ENCODE peak calls at places on chromosomes 13 and 19, in six cellular contexts. One of them, this sample, is unnamed.

GRCh38 chr19:31154021-31154420 is 195.2 kb downstream of the TSHZ3 start:
- DNase-seq in choroid plexus epithelial cell: peak; percentile 47
- DNase-seq in lower leg skin: no peak
- DNase-seq in IMR-90: peak; percentile 4
- DNase-seq in astrocyte: peak; percentile 65
- DNase-seq in AG04450: no peak
- DNase-seq in this sample: no peak

GRCh38 chr19:5090780-5091575 is 122.1 kb downstream of the KDM4B start:
- DNase-seq in choroid plexus epithelial cell: peak; percentile 44
- DNase-seq in lower leg skin: peak; percentile 37
- DNase-seq in IMR-90: peak; percentile 15
- DNase-seq in astrocyte: peak; percentile 12
- DNase-seq in AG04450: no peak
- DNase-seq in this sample: no peak

GRCh38 chr19:8552810-8553209 is 24.4 kb downstream of the MYO1F start:
- DNase-seq in choroid plexus epithelial cell: peak; percentile 54
- DNase-seq in lower leg skin: no peak
- DNase-seq in IMR-90: peak; percentile 62
- DNase-seq in astrocyte: peak; percentile 18
- DNase-seq in AG04450: no peak
- DNase-seq in this sample: no peak

GRCh38 chr13:44746690-44747089 is 170.6 kb upstream of the TSC22D1 start:
- DNase-seq in choroid plexus epithelial cell: no peak
- DNase-seq in lower leg skin: no peak
- DNase-seq in IMR-90: peak; percentile 41
- DNase-seq in astrocyte: peak; percentile 27
- DNase-seq in AG04450: no peak
- DNase-seq in this sample: no peak

GRCh38 chr13:27659466-27659865 is 37.8 kb downstream of the POLR1D start:
- DNase-seq in choroid plexus epithelial cell: peak; percentile 45
- DNase-seq in lower leg skin: no peak
- DNase-seq in IMR-90: no peak
- DNase-seq in astrocyte: no peak
- DNase-seq in AG04450: no peak
- DNase-seq in this sample: no peak

GRCh38 chr19:6516018-6516658 is 14.0 kb upstream of the TUBB4A start:
- DNase-seq in choroid plexus epithelial cell: peak; percentile 96
- DNase-seq in lower leg skin: peak; percentile 95
- DNase-seq in IMR-90: peak; percentile 72
- DNase-seq in astrocyte: peak; percentile 88
- DNase-seq in AG04450: peak; percentile 41
- DNase-seq in this sample: peak; percentile 40

GRCh38 chr19:3528539-3529211 is 10.3 kb upstream of the TEKTIP1 start:
- DNase-seq in choroid plexus epithelial cell: no peak
- DNase-seq in lower leg skin: no peak
- DNase-seq in IMR-90: no peak
- DNase-seq in astrocyte: no peak
- DNase-seq in AG04450: no peak
- DNase-seq in this sample: no peak

GRCh38 chr19:52664461-52664860 is 26.3 kb upstream of the ZNF83 start:
- DNase-seq in choroid plexus epithelial cell: no peak
- DNase-seq in lower leg skin: no peak
- DNase-seq in IMR-90: no peak
- DNase-seq in astrocyte: no peak
- DNase-seq in AG04450: no peak
- DNase-seq in this sample: no peak

GRCh38 chr13:77660841-77661250 is 36.6 kb upstream of the SLAIN1 start:
- DNase-seq in choroid plexus epithelial cell: no peak
- DNase-seq in lower leg skin: no peak
- DNase-seq in IMR-90: no peak
- DNase-seq in astrocyte: no peak
- DNase-seq in AG04450: no peak
- DNase-seq in this sample: no peak

GRCh38 chr13:113935081-113935511 is 38.8 kb downstream of the C13orf46 start:
- DNase-seq in choroid plexus epithelial cell: no peak
- DNase-seq in lower leg skin: no peak
- DNase-seq in IMR-90: no peak
- DNase-seq in astrocyte: no peak
- DNase-seq in AG04450: no peak
- DNase-seq in this sample: no peak

GRCh38 chr13:109345433-109345941 is 440.9 kb downstream of the IRS2 start:
- DNase-seq in choroid plexus epithelial cell: peak; percentile 68
- DNase-seq in lower leg skin: no peak
- DNase-seq in IMR-90: peak; percentile 77
- DNase-seq in astrocyte: peak; percentile 86
- DNase-seq in AG04450: no peak
- DNase-seq in this sample: no peak

GRCh38 chr13:80338781-80339577 is 1.9 kb downstream of the SPRY2 start:
- DNase-seq in choroid plexus epithelial cell: peak; percentile 87
- DNase-seq in lower leg skin: peak; percentile 66
- DNase-seq in IMR-90: peak; percentile 88
- DNase-seq in astrocyte: peak; percentile 88
- DNase-seq in AG04450: peak; percentile 56
- DNase-seq in this sample: peak; percentile 47

GRCh38 chr19:40799558-40800338 is 757 bp downstream of the EGLN2 start:
- DNase-seq in choroid plexus epithelial cell: peak; percentile 42
- DNase-seq in lower leg skin: no peak
- DNase-seq in IMR-90: no peak
- DNase-seq in astrocyte: no peak
- DNase-seq in AG04450: no peak
- DNase-seq in this sample: no peak

GRCh38 chr19:29497686-29498436 is 27.9 kb upstream of the VSTM2B start:
- DNase-seq in choroid plexus epithelial cell: no peak
- DNase-seq in lower leg skin: no peak
- DNase-seq in IMR-90: no peak
- DNase-seq in astrocyte: no peak
- DNase-seq in AG04450: no peak
- DNase-seq in this sample: no peak

GRCh38 chr19:38634757-38635482 is 12.5 kb upstream of the ACTN4 start:
- DNase-seq in choroid plexus epithelial cell: peak; percentile 69
- DNase-seq in lower leg skin: peak; percentile 63
- DNase-seq in IMR-90: peak; percentile 54
- DNase-seq in astrocyte: no peak
- DNase-seq in AG04450: peak; percentile 38
- DNase-seq in this sample: no peak

GRCh38 chr13:28257305-28257704 is 119.0 kb downstream of the PAN3 start:
- DNase-seq in choroid plexus epithelial cell: no peak
- DNase-seq in lower leg skin: no peak
- DNase-seq in IMR-90: no peak
- DNase-seq in astrocyte: no peak
- DNase-seq in AG04450: no peak
- DNase-seq in this sample: no peak

GRCh38 chr19:32223106-32223505 is 122.3 kb upstream of the ZNF507 start:
- DNase-seq in choroid plexus epithelial cell: no peak
- DNase-seq in lower leg skin: no peak
- DNase-seq in IMR-90: no peak
- DNase-seq in astrocyte: no peak
- DNase-seq in AG04450: no peak
- DNase-seq in this sample: no peak

GRCh38 chr19:32227561-32228165 is 117.7 kb upstream of the ZNF507 start:
- DNase-seq in choroid plexus epithelial cell: no peak
- DNase-seq in lower leg skin: no peak
- DNase-seq in IMR-90: no peak
- DNase-seq in astrocyte: no peak
- DNase-seq in AG04450: no peak
- DNase-seq in this sample: no peak

GRCh38 chr19:32223595-32224370 is 121.6 kb upstream of the ZNF507 start:
- DNase-seq in choroid plexus epithelial cell: no peak
- DNase-seq in lower leg skin: no peak
- DNase-seq in IMR-90: no peak
- DNase-seq in astrocyte: no peak
- DNase-seq in AG04450: no peak
- DNase-seq in this sample: no peak

GRCh38 chr19:32222594-32222993 is 122.8 kb upstream of the ZNF507 start:
- DNase-seq in choroid plexus epithelial cell: no peak
- DNase-seq in lower leg skin: no peak
- DNase-seq in IMR-90: no peak
- DNase-seq in astrocyte: no peak
- DNase-seq in AG04450: no peak
- DNase-seq in this sample: no peak

DNA sequence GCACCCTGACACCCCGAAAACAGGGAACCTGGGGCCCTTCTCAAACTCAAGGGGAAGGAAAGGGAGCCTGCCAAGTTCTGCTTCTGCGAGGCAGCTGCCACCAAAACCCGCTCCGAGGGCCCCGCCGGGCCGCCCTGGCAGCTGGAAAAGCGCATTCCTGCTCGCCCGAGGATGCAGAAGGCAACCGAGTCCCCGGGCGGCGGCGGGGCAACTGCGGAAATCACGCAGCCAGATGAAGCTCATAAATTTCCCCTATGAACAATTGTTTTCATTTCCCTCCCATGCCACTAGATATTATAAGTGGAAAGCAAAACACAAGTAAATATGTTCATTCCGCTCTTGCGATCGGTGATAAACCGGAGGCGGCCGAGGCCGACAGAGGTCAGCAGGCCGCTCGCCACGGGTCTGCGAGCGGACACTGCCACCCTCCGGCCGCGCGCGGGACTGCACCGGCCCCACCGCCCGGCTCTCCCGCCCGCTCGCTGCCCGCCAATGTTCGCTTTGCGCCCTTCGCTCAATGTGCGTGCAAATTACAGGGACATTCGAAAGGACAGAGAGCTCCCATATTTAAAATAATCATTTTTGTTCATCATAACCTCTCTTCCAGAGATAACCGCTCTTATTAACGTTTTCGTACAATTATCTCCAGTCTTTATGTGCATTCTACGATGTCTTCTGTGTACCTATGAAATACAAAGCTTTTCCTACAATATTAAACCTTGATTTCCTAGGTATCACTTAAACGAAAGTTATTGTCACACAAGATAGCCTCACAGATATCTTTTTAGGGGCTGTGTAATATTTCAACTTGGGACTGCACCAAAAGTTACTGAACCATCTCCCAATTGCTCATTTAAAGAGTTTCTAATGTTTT is 120.8 kb upstream of the ZNF507 start:
- DNase-seq in choroid plexus epithelial cell: peak; percentile 42
- DNase-seq in lower leg skin: no peak
- DNase-seq in IMR-90: peak; percentile 15
- DNase-seq in astrocyte: peak; percentile 1
- DNase-seq in AG04450: no peak
- DNase-seq in this sample: no peak
- H3K4me3 ChIP-seq in choroid plexus epithelial cell: peak overlapping the region; percentile 39
- H3K4me3 ChIP-seq in lower leg skin: no peak overlapping the region
- H3K4me3 ChIP-seq in IMR-90: no peak overlapping the region
- H3K4me3 ChIP-seq in astrocyte: no peak overlapping the region
- H3K4me3 ChIP-seq in AG04450: no peak overlapping the region
- H3K4me3 ChIP-seq in this sample: peak overlapping the region; percentile 32

DNA sequence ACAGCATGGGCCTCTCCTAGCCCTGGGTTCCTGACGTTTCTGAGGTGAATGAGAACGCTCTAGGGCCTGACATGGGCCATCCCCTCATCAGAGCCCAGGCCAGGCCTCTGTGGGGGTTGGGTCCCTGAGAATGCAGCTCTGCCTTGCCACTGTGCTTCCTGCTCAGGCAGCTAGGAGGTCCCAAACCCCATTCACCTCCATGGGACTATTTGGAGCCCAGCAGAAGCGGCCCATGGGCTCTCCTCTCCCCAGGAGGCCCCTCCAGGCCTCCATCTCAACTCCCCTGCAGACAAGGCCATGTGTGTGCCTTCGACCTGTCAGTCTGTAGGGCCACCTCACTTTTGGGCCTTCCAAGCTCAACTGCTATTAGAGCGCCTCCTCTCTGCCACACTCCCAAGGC is 36.9 kb downstream of the ELL start:
- DNase-seq in choroid plexus epithelial cell: no peak
- DNase-seq in lower leg skin: no peak
- DNase-seq in IMR-90: no peak
- DNase-seq in astrocyte: no peak
- DNase-seq in AG04450: no peak
- DNase-seq in this sample: no peak
- TF ChIP-seq CTCF in choroid plexus epithelial cell: peak; percentile 28
- TF ChIP-seq CTCF in lower leg skin: no peak
- TF ChIP-seq CTCF in IMR-90: no peak
- TF ChIP-seq CTCF in astrocyte: no peak
- TF ChIP-seq CTCF in AG04450: no peak
- TF ChIP-seq CTCF in this sample: no peak

DNA sequence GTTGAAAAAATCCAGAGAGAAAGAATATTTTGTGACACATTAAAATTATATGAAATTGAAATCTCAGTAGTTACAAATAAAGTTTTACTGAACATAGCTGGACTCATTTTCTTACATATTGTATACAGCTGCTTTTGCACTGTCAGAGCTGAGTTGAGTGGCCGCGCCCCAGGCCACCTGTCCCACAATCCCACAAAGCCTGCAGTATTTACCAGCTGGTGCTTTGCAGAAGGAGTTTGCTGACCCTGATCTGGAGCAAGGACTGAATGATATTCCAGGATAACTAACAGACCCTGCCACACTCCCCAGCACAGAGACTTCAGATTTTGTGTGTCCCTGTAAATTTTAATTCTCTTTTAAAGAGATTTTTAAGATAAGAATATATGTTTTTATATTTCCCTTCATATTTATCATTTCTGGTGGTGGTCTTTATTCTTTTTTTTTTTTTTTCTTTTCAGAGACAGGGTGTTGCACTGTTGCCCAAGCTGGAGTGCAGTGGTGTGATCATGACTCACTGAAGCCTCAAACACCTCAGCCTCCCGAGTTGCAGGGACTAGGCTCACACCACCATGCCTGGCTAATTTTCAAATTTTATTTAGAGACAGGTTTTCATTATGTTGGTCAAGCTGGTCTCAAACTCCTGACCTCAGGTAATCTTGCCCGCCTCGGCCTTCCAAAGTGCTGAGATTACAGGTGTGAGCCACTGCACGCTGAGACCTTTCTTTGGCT is 48.5 kb downstream of the TDRD12 start:
- DNase-seq in choroid plexus epithelial cell: no peak
- DNase-seq in lower leg skin: no peak
- DNase-seq in IMR-90: no peak
- DNase-seq in astrocyte: no peak
- DNase-seq in AG04450: no peak
- DNase-seq in this sample: no peak
- H3K4me3 ChIP-seq in choroid plexus epithelial cell: no peak overlapping the region
- H3K4me3 ChIP-seq in lower leg skin: no peak overlapping the region
- H3K4me3 ChIP-seq in IMR-90: no peak overlapping the region
- H3K4me3 ChIP-seq in astrocyte: no peak overlapping the region
- H3K4me3 ChIP-seq in AG04450: no peak overlapping the region
- H3K4me3 ChIP-seq in this sample: no peak overlapping the region

GRCh38 chr19:18832331-18833140 is 777 bp downstream of the UPF1 start:
- DNase-seq in choroid plexus epithelial cell: no peak
- DNase-seq in lower leg skin: no peak
- DNase-seq in IMR-90: no peak
- DNase-seq in astrocyte: no peak
- DNase-seq in AG04450: no peak
- DNase-seq in this sample: no peak
- TF ChIP-seq CTCF in choroid plexus epithelial cell: peak; percentile 34
- TF ChIP-seq CTCF in lower leg skin: no peak
- TF ChIP-seq CTCF in IMR-90: peak; percentile 27
- TF ChIP-seq CTCF in astrocyte: no peak
- TF ChIP-seq CTCF in AG04450: peak; percentile 29
- TF ChIP-seq CTCF in this sample: peak; percentile 43

This sample was measured in AG04449.